ENCODE peak calls at places on chromosomes 16 and 17, in five cellular contexts. O is ascending aorta, V is uterus, Z is left lung, W is ovary. U is an unnamed sample.

GRCh38 chr17:8189711-8190477 is at the start of gene BORCS6:
- DNase-seq in W (peak), O (peak), Z (peak), V (peak), U (peak)

GRCh38 chr17:7950578-7950977 is 18.6 kb downstream of the CNTROB start:
- DNase-seq in W (no peak), O (no peak), Z (no peak), V (no peak), U (no peak)

GRCh38 chr17:61376931-61377838 is 22.5 kb upstream of the TBX2 start:
- DNase-seq in W (no peak), O (no peak), Z (peak), V (no peak), U (no peak)

GRCh38 chr17:13510062-13510461 is 91.7 kb downstream of the HS3ST3A1 start:
- DNase-seq in Z (no peak), W (peak), O (no peak), V (no peak), U (no peak)

GRCh38 chr16:27287051-27287811 is 18.7 kb upstream of the NSMCE1 start:
- DNase-seq in O (no peak), W (no peak), Z (no peak), V (no peak), U (no peak)

GRCh38 chr16:53745126-53745525 is 41.2 kb downstream of the FTO start:
- DNase-seq in W (no peak), V (no peak), Z (no peak), O (no peak), U (no peak)

GRCh38 chr17:51115179-51115578 is 5.5 kb downstream of the SPAG9 start:
- DNase-seq in V (no peak), Z (no peak), W (no peak), O (no peak), U (no peak)

GRCh38 chr16:1964046-1964505 is 550 bp downstream of the RPS2 start:
- DNase-seq in V (no peak), O (no peak), Z (no peak), W (peak), U (no peak)

DNA sequence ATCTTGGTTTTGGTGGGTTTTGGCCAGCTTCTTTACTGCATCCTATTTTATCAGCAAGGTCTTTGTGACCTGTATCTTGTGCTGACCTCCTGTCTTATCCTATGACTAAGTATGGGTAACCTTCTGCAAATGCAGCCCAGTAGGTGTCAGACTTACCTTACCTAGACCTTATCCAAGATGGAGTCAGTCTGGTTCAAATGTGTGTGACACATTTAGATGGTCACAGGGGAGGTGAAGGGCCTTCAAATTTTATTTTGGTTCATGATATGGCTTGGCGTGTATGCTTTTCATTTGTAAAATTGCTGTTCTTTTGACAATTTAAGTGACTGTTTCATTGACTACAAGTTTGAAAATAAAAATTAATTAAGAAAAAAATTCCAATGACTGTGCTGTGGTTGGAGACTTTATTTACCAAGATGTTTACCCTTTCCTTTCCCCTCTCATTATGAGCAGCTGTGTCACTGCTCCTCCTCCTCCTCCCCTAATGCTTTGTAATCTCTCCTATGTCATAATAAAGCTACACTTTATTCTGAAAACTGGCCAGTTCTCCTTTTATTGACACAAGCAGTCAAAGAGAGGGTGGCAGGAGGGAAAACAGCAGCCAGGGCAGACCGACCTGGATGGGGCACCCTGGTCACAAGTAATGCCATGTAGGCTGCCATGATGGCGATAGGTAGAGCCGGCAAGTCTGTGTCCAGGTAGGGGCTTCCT is 49.4 kb downstream of the TNFRSF13B start:
- DNase-seq in V (no peak), W (no peak), O (no peak), Z (no peak), U (peak)
- TF ChIP-seq CTCF in V (no peak), W (no peak), O (no peak), Z (no peak), U (peak)

DNA sequence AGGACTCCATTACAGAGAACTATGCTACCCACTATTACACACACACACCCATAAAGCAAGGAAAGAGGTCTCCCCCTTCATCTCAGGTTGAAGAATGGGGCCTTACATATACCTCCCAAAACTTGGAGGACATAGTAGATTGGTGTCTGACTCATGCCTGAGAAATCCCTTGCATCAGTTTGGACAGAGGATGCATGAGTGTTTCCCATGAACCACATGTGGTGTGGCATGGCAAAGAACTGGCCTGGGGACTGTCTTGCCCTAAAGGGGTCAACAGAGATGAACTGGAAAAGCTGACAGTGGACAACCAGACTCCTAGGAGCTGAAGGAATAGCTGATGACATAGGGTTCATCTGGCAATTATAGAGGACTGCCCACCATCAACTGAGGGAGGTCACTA is 54.0 kb downstream of the DYNLRB2 start:
- DNase-seq in W (no peak), Z (no peak), O (no peak), V (no peak), U (no peak)
- TF ChIP-seq CTCF in W (no peak), Z (no peak), O (no peak), V (no peak), U (no peak)

GRCh38 chr17:39668141-39668924 is at the start of gene PNMT:
- DNase-seq in W (peak), V (no peak), O (no peak), Z (peak), U (peak)
- TF ChIP-seq CTCF in W (peak), V (peak), O (peak), Z (peak), U (peak)

GRCh38 chr16:87227651-87228015 is 89.6 kb downstream of the C16orf95 start:
- DNase-seq in V (no peak), Z (no peak), O (peak), W (no peak), U (no peak)

GRCh38 chr16:87228363-87228762 is 88.8 kb downstream of the C16orf95 start:
- DNase-seq in W (no peak), O (no peak), Z (no peak), V (no peak), U (no peak)

GRCh38 chr16:87231295-87231694 is 85.9 kb downstream of the C16orf95 start:
- DNase-seq in W (no peak), Z (no peak), O (no peak), V (no peak), U (no peak)

GRCh38 chr16:87231911-87232310 is 85.3 kb downstream of the C16orf95 start:
- DNase-seq in Z (no peak), W (no peak), O (no peak), V (no peak), U (no peak)

GRCh38 chr16:87229230-87230192 is 87.7 kb downstream of the C16orf95 start:
- DNase-seq in V (no peak), O (no peak), Z (no peak), W (no peak), U (no peak)
- TF ChIP-seq CTCF in V (no peak), O (no peak), Z (no peak), W (no peak), U (no peak)

DNA sequence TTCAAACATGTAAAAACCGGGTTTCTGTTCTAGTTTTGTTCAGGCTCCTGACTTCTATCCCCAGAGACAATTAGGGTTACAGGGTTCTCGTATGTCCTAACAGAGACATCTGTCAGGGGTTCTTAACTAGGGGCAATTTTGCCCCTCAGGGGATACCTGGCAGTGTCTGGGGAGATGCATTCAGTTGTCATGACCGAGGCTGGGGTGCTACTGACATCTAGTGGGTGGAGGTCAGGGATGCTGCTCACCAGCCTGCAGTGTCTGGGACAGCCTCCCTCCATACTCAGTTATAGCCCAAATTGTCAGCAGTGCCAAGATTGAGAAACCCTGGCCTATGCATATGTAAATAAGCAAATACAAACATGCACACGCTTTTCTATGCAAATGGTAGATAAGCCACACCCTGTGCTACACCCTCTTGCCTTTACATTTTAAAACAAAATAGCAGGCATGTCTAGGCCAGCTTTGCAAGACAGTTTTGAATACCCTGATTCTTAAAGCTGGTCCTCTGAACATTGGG is 37.4 kb downstream of the CLEC16A start:
- DNase-seq in W (no peak), Z (no peak), O (no peak), V (no peak), U (peak)
- TF ChIP-seq CTCF in W (no peak), Z (no peak), O (no peak), V (no peak), U (peak)

GRCh38 chr17:49618112-49618611 is 42.5 kb downstream of the NXPH3 start:
- DNase-seq in W (no peak), Z (no peak), O (no peak), V (no peak), U (no peak)

GRCh38 chr17:49616086-49616485 is 40.4 kb downstream of the NXPH3 start:
- DNase-seq in Z (no peak), W (no peak), O (no peak), V (no peak), U (no peak)

GRCh38 chr17:49612721-49613120 is 37.0 kb downstream of the NXPH3 start:
- DNase-seq in V (no peak), O (no peak), W (no peak), Z (no peak), U (no peak)

GRCh38 chr17:49621420-49621819 is 45.7 kb downstream of the NXPH3 start:
- DNase-seq in Z (no peak), W (no peak), V (no peak), O (no peak), U (no peak)

DNA sequence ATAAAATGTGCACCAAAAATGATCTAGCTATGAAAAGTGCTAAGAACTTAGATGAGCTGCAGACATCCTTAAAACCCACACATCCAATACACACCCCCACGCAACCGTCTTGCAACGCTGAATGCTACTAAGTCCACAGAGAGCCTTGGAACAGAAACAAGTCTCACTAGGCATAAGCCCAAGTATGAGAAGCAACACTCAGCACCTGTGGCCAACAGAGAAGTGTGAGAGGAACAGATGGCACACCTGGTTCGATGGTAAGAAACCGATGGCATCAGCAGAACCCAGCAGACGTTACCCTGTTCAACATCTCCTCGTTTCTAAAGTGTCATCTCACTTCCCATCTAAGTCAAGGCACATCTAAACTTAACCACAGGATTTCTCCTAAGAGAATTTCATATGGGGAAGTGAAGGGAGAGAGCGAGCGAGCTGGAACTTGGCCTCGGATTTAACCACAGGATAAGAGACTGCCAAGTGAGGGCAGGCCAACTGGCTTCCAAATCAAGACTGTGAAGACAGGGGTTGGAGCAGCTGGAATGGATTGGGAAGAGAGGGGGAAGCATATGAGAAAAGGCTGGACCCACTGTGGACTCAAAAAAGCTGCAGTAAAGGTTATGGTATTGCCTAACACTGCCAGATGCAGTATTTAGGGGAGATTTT is 41.0 kb downstream of the NXPH3 start:
- DNase-seq in Z (no peak), V (peak), O (peak), W (peak), U (no peak)
- TF ChIP-seq CTCF in Z (no peak), V (no peak), O (no peak), W (no peak), U (no peak)

DNA sequence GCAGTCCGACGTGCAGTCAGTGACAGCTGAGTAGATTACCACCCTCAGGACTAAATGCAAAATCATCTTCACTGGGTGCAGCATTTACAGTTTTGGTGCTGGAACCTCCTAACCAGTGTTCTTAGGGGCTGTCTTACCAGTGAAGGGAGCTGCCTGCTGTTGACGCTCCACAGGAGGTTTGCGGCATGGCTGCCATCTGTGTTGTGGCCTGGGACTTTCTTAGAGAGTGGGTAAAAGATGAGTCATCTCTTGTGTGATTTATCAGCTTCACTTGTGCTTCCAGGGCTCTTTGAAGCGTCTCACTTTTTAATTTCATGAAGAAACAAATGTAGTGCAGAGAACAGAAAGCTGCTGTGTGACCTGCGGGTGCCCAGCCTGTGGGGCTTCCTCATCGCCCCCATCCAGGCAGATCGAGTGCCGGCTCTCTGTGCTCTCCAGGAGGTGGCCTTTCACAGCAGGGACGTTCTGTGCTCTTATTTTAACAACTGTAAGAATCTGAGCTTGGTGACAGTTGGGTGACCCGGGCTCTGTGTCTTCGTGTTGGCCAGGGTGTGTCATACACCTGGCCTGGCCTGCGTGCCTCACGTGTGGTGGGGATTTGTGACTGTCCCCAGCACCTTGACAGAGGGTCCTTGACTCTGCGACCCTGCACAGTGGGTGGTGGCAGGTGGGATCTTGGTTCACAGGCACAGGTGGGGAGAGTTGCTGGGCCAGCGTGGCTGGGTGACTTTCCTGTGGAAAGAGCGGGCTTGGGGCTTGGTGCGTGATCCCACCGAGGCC is 24.3 kb upstream of the ZNF750 start:
- DNase-seq in Z (no peak), W (no peak), V (peak), O (no peak), U (peak)
- TF ChIP-seq CTCF in Z (no peak), W (no peak), V (no peak), O (no peak), U (no peak)

GRCh38 chr17:66309793-66310192 is 7.4 kb downstream of the PRKCA start:
- DNase-seq in Z (no peak), V (no peak), W (no peak), O (no peak), U (no peak)

GRCh38 chr17:66312912-66313311 is 10.5 kb downstream of the PRKCA start:
- DNase-seq in V (no peak), Z (no peak), W (no peak), O (no peak), U (no peak)

GRCh38 chr17:66310528-66311148 is 8.2 kb downstream of the PRKCA start:
- DNase-seq in Z (no peak), V (no peak), W (no peak), O (no peak), U (no peak)

GRCh38 chr17:66313995-66314659 is 11.7 kb downstream of the PRKCA start:
- DNase-seq in W (no peak), Z (no peak), V (no peak), O (no peak), U (no peak)

GRCh38 chr17:66313325-66313724 is 10.9 kb downstream of the PRKCA start:
- DNase-seq in V (no peak), Z (no peak), W (no peak), O (no peak), U (no peak)
- TF ChIP-seq CTCF in V (no peak), Z (no peak), W (no peak), O (no peak), U (no peak)

GRCh38 chr17:69501591-69502468 is 87.3 kb downstream of the MAP2K6 start:
- DNase-seq in Z (no peak), W (peak), V (no peak), O (peak), U (no peak)
- TF ChIP-seq CTCF in Z (no peak), W (no peak), V (no peak), O (no peak), U (no peak)

DNA sequence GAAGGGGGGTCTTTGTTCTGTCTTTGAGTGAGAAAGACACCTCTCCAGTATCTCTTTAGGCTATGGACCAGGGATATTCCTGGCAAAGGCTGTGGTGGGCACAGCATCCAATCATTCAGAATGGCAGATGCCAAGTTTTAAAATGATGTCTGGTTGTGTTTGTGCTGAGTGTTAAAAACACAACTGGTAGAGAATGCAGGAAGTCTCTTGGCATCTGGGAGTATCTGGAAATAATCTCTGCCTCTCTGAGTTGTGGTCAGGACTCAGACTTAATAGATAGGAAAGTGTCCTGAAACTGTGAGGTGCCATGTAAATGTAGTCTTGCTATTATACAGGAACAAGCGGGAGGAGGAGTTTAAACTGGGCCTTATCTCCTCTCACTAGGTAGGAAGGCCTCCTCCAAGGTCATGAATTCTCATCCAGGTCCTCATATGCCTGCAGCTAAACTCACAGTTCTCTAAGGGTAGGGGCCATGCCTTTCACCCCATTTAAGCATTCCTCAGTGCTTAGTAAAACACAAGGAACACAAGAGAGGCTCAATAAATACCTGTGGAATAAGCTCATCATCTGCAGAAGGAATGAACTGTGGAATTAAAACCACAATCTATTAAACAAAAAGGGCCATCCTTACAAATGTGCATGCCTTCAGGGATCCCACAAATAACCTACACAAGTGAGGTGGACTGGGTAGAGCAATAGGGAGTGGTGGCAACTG is 317.6 kb downstream of the CBLN1 start:
- DNase-seq in Z (no peak), W (no peak), O (no peak), V (no peak), U (no peak)
- TF ChIP-seq CTCF in Z (no peak), W (no peak), O (no peak), V (no peak), U (no peak)

U was measured in GM13976.